ENCODE peak calls at places on chromosome 5, in ten cellular contexts. One of them, this sample, is unnamed.

GRCh38 chr5:118806571-118806970 is 181.8 kb downstream of the DTWD2 start:
- DNase-seq in SK-N-SH: no peak
- DNase-seq in GM12878: no peak
- DNase-seq in HepG2: no peak
- DNase-seq in suprapubic skin: no peak
- DNase-seq in transverse colon: no peak
- DNase-seq in H1: no peak
- DNase-seq in sigmoid colon: no peak
- DNase-seq in upper lobe of left lung: no peak
- DNase-seq in stomach: no peak
- DNase-seq in this sample: no peak

GRCh38 chr5:176803943-176804498 is 6.3 kb upstream of the UNC5A start:
- DNase-seq in sigmoid colon: no peak
- DNase-seq in SK-N-SH: no peak
- DNase-seq in GM12878: no peak
- DNase-seq in upper lobe of left lung: no peak
- DNase-seq in transverse colon: no peak
- DNase-seq in H1: no peak
- DNase-seq in suprapubic skin: no peak
- DNase-seq in stomach: no peak
- DNase-seq in HepG2: no peak
- DNase-seq in this sample: no peak

GRCh38 chr5:54548565-54548964 is 31.0 kb downstream of the SNX18 start:
- DNase-seq in HepG2: no peak
- DNase-seq in SK-N-SH: no peak
- DNase-seq in sigmoid colon: no peak
- DNase-seq in transverse colon: no peak
- DNase-seq in H1: no peak
- DNase-seq in stomach: no peak
- DNase-seq in upper lobe of left lung: no peak
- DNase-seq in suprapubic skin: no peak
- DNase-seq in GM12878: no peak
- DNase-seq in this sample: no peak

GRCh38 chr5:127757576-127757975 is 54.4 kb downstream of the CCDC192 start:
- DNase-seq in suprapubic skin: no peak
- DNase-seq in SK-N-SH: peak
- DNase-seq in GM12878: peak
- DNase-seq in H1: no peak
- DNase-seq in sigmoid colon: no peak
- DNase-seq in upper lobe of left lung: peak
- DNase-seq in HepG2: no peak
- DNase-seq in transverse colon: peak
- DNase-seq in stomach: peak
- DNase-seq in this sample: no peak

GRCh38 chr5:945691-946541 is 53.2 kb downstream of the TRIP13 start:
- DNase-seq in stomach: no peak
- DNase-seq in transverse colon: no peak
- DNase-seq in GM12878: no peak
- DNase-seq in sigmoid colon: no peak
- DNase-seq in SK-N-SH: peak
- DNase-seq in HepG2: no peak
- DNase-seq in suprapubic skin: peak
- DNase-seq in upper lobe of left lung: no peak
- DNase-seq in H1: no peak
- DNase-seq in this sample: no peak

GRCh38 chr5:56480305-56481146 is 247.4 kb upstream of the ANKRD55 start:
- DNase-seq in GM12878: peak
- DNase-seq in upper lobe of left lung: peak
- DNase-seq in transverse colon: peak
- DNase-seq in stomach: peak
- DNase-seq in SK-N-SH: peak
- DNase-seq in sigmoid colon: peak
- DNase-seq in H1: no peak
- DNase-seq in suprapubic skin: peak
- DNase-seq in HepG2: peak
- DNase-seq in this sample: no peak

GRCh38 chr5:178123987-178124925 is 6.6 kb upstream of the RMND5B start:
- DNase-seq in GM12878: no peak
- DNase-seq in sigmoid colon: no peak
- DNase-seq in suprapubic skin: no peak
- DNase-seq in H1: no peak
- DNase-seq in upper lobe of left lung: no peak
- DNase-seq in stomach: peak
- DNase-seq in SK-N-SH: no peak
- DNase-seq in transverse colon: peak
- DNase-seq in HepG2: no peak
- DNase-seq in this sample: no peak

GRCh38 chr5:100664140-100664539 is 129.0 kb downstream of the FAM174A start:
- DNase-seq in suprapubic skin: no peak
- DNase-seq in SK-N-SH: no peak
- DNase-seq in H1: no peak
- DNase-seq in sigmoid colon: no peak
- DNase-seq in upper lobe of left lung: no peak
- DNase-seq in stomach: no peak
- DNase-seq in transverse colon: no peak
- DNase-seq in HepG2: no peak
- DNase-seq in GM12878: no peak
- DNase-seq in this sample: no peak

GRCh38 chr5:168120416-168121137 is 170.9 kb upstream of the WWC1 start:
- DNase-seq in H1: no peak
- DNase-seq in suprapubic skin: no peak
- DNase-seq in SK-N-SH: no peak
- DNase-seq in sigmoid colon: no peak
- DNase-seq in transverse colon: no peak
- DNase-seq in upper lobe of left lung: no peak
- DNase-seq in stomach: no peak
- DNase-seq in HepG2: no peak
- DNase-seq in GM12878: no peak
- DNase-seq in this sample: no peak

GRCh38 chr5:24923400-24923799 is 278.6 kb upstream of the CDH10 start:
- DNase-seq in HepG2: no peak
- DNase-seq in transverse colon: no peak
- DNase-seq in upper lobe of left lung: no peak
- DNase-seq in SK-N-SH: no peak
- DNase-seq in GM12878: no peak
- DNase-seq in H1: no peak
- DNase-seq in stomach: no peak
- DNase-seq in suprapubic skin: no peak
- DNase-seq in sigmoid colon: no peak
- DNase-seq in this sample: no peak

GRCh38 chr5:115460476-115460875 is 84.1 kb downstream of the FEM1C start:
- DNase-seq in GM12878: peak
- DNase-seq in H1: no peak
- DNase-seq in upper lobe of left lung: peak
- DNase-seq in HepG2: no peak
- DNase-seq in transverse colon: no peak
- DNase-seq in stomach: peak
- DNase-seq in SK-N-SH: no peak
- DNase-seq in suprapubic skin: no peak
- DNase-seq in sigmoid colon: no peak
- DNase-seq in this sample: no peak

GRCh38 chr5:1521671-1522600 is 1.8 kb downstream of the LPCAT1 start:
- DNase-seq in HepG2: peak
- DNase-seq in GM12878: no peak
- DNase-seq in stomach: peak
- DNase-seq in sigmoid colon: peak
- DNase-seq in upper lobe of left lung: peak
- DNase-seq in H1: no peak
- DNase-seq in transverse colon: peak
- DNase-seq in SK-N-SH: peak
- DNase-seq in suprapubic skin: peak
- DNase-seq in this sample: no peak

GRCh38 chr5:11394933-11395332 is 509.3 kb downstream of the CTNND2 start:
- DNase-seq in SK-N-SH: no peak
- DNase-seq in suprapubic skin: no peak
- DNase-seq in H1: no peak
- DNase-seq in HepG2: no peak
- DNase-seq in GM12878: no peak
- DNase-seq in transverse colon: no peak
- DNase-seq in stomach: no peak
- DNase-seq in sigmoid colon: no peak
- DNase-seq in upper lobe of left lung: no peak
- DNase-seq in this sample: no peak

GRCh38 chr5:169354263-169354662 is 53.3 kb upstream of the SLIT3 start:
- DNase-seq in HepG2: no peak
- DNase-seq in upper lobe of left lung: no peak
- DNase-seq in transverse colon: no peak
- DNase-seq in GM12878: no peak
- DNase-seq in stomach: no peak
- DNase-seq in sigmoid colon: no peak
- DNase-seq in suprapubic skin: no peak
- DNase-seq in SK-N-SH: no peak
- DNase-seq in H1: no peak
- DNase-seq in this sample: no peak

GRCh38 chr5:140249536-140249935 is 53.4 kb downstream of the PFDN1 start:
- DNase-seq in stomach: no peak
- DNase-seq in SK-N-SH: no peak
- DNase-seq in upper lobe of left lung: no peak
- DNase-seq in H1: no peak
- DNase-seq in transverse colon: no peak
- DNase-seq in HepG2: no peak
- DNase-seq in sigmoid colon: no peak
- DNase-seq in GM12878: no peak
- DNase-seq in suprapubic skin: no peak
- DNase-seq in this sample: no peak

GRCh38 chr5:103886826-103887225 is 324.2 kb upstream of the NUDT12 start:
- DNase-seq in transverse colon: no peak
- DNase-seq in HepG2: no peak
- DNase-seq in suprapubic skin: no peak
- DNase-seq in stomach: no peak
- DNase-seq in upper lobe of left lung: no peak
- DNase-seq in H1: no peak
- DNase-seq in SK-N-SH: no peak
- DNase-seq in GM12878: no peak
- DNase-seq in sigmoid colon: no peak
- DNase-seq in this sample: no peak

GRCh38 chr5:39624268-39624886 is 199.6 kb upstream of the DAB2 start:
- DNase-seq in transverse colon: peak
- DNase-seq in upper lobe of left lung: peak
- DNase-seq in H1: no peak
- DNase-seq in GM12878: peak
- DNase-seq in stomach: peak
- DNase-seq in sigmoid colon: no peak
- DNase-seq in SK-N-SH: no peak
- DNase-seq in suprapubic skin: no peak
- DNase-seq in HepG2: peak
- DNase-seq in this sample: no peak

GRCh38 chr5:10934789-10935355 is 173.8 kb upstream of the DAP start:
- DNase-seq in H1: no peak
- DNase-seq in HepG2: no peak
- DNase-seq in transverse colon: no peak
- DNase-seq in stomach: no peak
- DNase-seq in SK-N-SH: no peak
- DNase-seq in GM12878: no peak
- DNase-seq in upper lobe of left lung: no peak
- DNase-seq in sigmoid colon: no peak
- DNase-seq in suprapubic skin: no peak
- DNase-seq in this sample: peak

GRCh38 chr5:172163346-172163745 is 24.7 kb downstream of the STK10 start:
- DNase-seq in GM12878: no peak
- DNase-seq in HepG2: no peak
- DNase-seq in upper lobe of left lung: no peak
- DNase-seq in H1: no peak
- DNase-seq in sigmoid colon: no peak
- DNase-seq in transverse colon: no peak
- DNase-seq in stomach: no peak
- DNase-seq in suprapubic skin: no peak
- DNase-seq in SK-N-SH: no peak
- DNase-seq in this sample: no peak
- TF ChIP-seq EP300 in GM12878: no peak
- TF ChIP-seq EP300 in HepG2: no peak
- TF ChIP-seq EP300 in upper lobe of left lung: no peak
- TF ChIP-seq EP300 in H1: no peak
- TF ChIP-seq EP300 in sigmoid colon: no peak
- TF ChIP-seq EP300 in transverse colon: no peak
- TF ChIP-seq EP300 in stomach: no peak
- TF ChIP-seq EP300 in suprapubic skin: no peak
- TF ChIP-seq EP300 in SK-N-SH: no peak
- TF ChIP-seq EP300 in this sample: no peak

GRCh38 chr5:173196133-173196952 is 38.7 kb downstream of the NKX2-5 start:
- DNase-seq in transverse colon: no peak
- DNase-seq in sigmoid colon: no peak
- DNase-seq in stomach: no peak
- DNase-seq in upper lobe of left lung: no peak
- DNase-seq in GM12878: no peak
- DNase-seq in HepG2: peak
- DNase-seq in H1: no peak
- DNase-seq in SK-N-SH: no peak
- DNase-seq in suprapubic skin: no peak
- DNase-seq in this sample: no peak
- TF ChIP-seq POLR2AphosphoS5 in transverse colon: no peak
- TF ChIP-seq POLR2AphosphoS5 in sigmoid colon: no peak
- TF ChIP-seq POLR2AphosphoS5 in stomach: no peak
- TF ChIP-seq POLR2AphosphoS5 in upper lobe of left lung: no peak
- TF ChIP-seq POLR2AphosphoS5 in GM12878: no peak
- TF ChIP-seq POLR2AphosphoS5 in HepG2: no peak
- TF ChIP-seq POLR2AphosphoS5 in H1: no peak
- TF ChIP-seq POLR2AphosphoS5 in SK-N-SH: no peak
- TF ChIP-seq POLR2AphosphoS5 in suprapubic skin: no peak
- TF ChIP-seq POLR2AphosphoS5 in this sample: no peak

DNA sequence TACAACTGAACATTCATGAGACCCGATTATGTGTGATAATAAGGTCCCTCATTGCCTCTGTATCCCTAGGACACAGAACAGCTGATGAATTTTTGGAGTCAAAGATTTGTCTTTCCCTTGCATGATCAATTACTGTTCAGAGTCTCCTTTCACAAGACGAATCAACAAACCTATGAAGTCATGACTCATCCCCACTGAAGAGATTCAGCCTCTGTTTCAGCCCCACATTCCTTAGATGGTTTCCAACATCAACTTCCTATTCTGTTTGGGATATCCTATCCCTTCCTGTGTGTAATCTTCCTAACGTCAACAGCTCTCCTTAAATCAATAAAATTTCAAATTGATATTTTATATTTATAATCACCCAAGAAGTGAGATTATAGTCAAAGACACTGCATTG is 199.0 kb downstream of the DNAH5 start:
- DNase-seq in suprapubic skin: no peak
- DNase-seq in HepG2: peak
- DNase-seq in GM12878: no peak
- DNase-seq in SK-N-SH: no peak
- DNase-seq in stomach: no peak
- DNase-seq in sigmoid colon: no peak
- DNase-seq in upper lobe of left lung: no peak
- DNase-seq in H1: no peak
- DNase-seq in transverse colon: no peak
- DNase-seq in this sample: no peak
- TF ChIP-seq EP300 in suprapubic skin: no peak
- TF ChIP-seq EP300 in HepG2: no peak
- TF ChIP-seq EP300 in GM12878: no peak
- TF ChIP-seq EP300 in SK-N-SH: no peak
- TF ChIP-seq EP300 in stomach: no peak
- TF ChIP-seq EP300 in sigmoid colon: no peak
- TF ChIP-seq EP300 in upper lobe of left lung: no peak
- TF ChIP-seq EP300 in H1: no peak
- TF ChIP-seq EP300 in transverse colon: no peak
- TF ChIP-seq EP300 in this sample: no peak

DNA sequence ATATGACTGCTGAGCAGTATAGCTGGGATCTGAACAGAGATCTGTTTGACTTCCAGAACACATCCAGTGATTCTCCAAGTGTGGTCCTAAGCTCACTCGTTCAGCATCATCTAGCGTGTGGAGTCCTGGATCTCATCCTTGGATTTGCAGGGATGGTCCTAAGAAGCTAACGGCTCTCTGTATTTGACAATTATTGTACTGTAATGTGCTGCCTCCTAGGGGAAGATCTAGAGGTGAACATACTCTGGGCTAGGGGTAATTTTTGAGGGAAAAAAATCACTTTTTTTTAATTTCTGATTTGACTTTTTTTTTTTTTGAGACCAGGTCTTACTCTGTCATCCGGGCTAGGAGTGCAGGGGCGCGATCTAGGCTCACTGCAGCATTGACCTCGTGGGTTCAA is 1.5 kb downstream of the SLC26A2 start:
- DNase-seq in transverse colon: no peak
- DNase-seq in upper lobe of left lung: no peak
- DNase-seq in H1: no peak
- DNase-seq in stomach: no peak
- DNase-seq in GM12878: no peak
- DNase-seq in HepG2: peak
- DNase-seq in suprapubic skin: no peak
- DNase-seq in sigmoid colon: no peak
- DNase-seq in SK-N-SH: peak
- DNase-seq in this sample: no peak
- TF ChIP-seq POLR2AphosphoS5 in transverse colon: no peak
- TF ChIP-seq POLR2AphosphoS5 in upper lobe of left lung: no peak
- TF ChIP-seq POLR2AphosphoS5 in H1: no peak
- TF ChIP-seq POLR2AphosphoS5 in stomach: no peak
- TF ChIP-seq POLR2AphosphoS5 in GM12878: no peak
- TF ChIP-seq POLR2AphosphoS5 in HepG2: no peak
- TF ChIP-seq POLR2AphosphoS5 in suprapubic skin: no peak
- TF ChIP-seq POLR2AphosphoS5 in sigmoid colon: no peak
- TF ChIP-seq POLR2AphosphoS5 in SK-N-SH: no peak
- TF ChIP-seq POLR2AphosphoS5 in this sample: no peak

This sample was measured in esophagus muscularis mucosa.